ENCODE peak calls at places on chromosomes 7 and 10, in ten cellular contexts. Z, M, C, G, I, T, J, D, Q and S are unnamed samples.

GRCh38 chr10:114389429-114389828 is 14.9 kb downstream of the AFAP1L2 start:
- DNase-seq in C (peak; percentile 93), M (no peak), Z (no peak), J (peak; percentile 74), T (no peak), D (no peak), Q (no peak), G (no peak), I (peak; percentile 83), S (no peak)

GRCh38 chr10:131422731-131423130 is 111.2 kb upstream of the TCERG1L start:
- DNase-seq in T (no peak), M (no peak), D (no peak), Q (no peak), J (no peak), G (no peak), C (no peak), I (no peak), Z (no peak), S (no peak)

GRCh38 chr10:71371750-71372166 is 25.0 kb upstream of the CDH23 start:
- DNase-seq in Z (no peak), J (no peak), M (no peak), Q (no peak), G (no peak), C (no peak), T (no peak), D (no peak), I (no peak), S (no peak)

GRCh38 chr10:29007370-29007747 is 281.5 kb upstream of the LYZL1 start:
- DNase-seq in G (no peak), T (no peak), Q (no peak), J (no peak), C (no peak), I (no peak), Z (no peak), M (no peak), D (no peak), S (no peak)

GRCh38 chr7:44280636-44280992 is 44.8 kb downstream of the CAMK2B start:
- DNase-seq in M (no peak), Z (no peak), Q (no peak), T (no peak), I (no peak), J (no peak), D (no peak), C (no peak), G (no peak), S (no peak)

GRCh38 chr7:52909935-52910334 is 125.5 kb upstream of the POM121L12 start:
- DNase-seq in G (no peak), Q (no peak), D (no peak), T (no peak), C (no peak), Z (no peak), M (no peak), J (no peak), I (no peak), S (no peak)

GRCh38 chr10:13834581-13835286 is 248.0 kb downstream of the PRPF18 start:
- DNase-seq in G (no peak), Q (no peak), M (no peak), C (no peak), I (no peak), Z (no peak), T (no peak), J (no peak), D (peak; percentile 19), S (no peak)

GRCh38 chr7:55160539-55160938 is 141.7 kb downstream of the EGFR start:
- DNase-seq in Z (no peak), I (peak; percentile 82), C (no peak), M (no peak), Q (no peak), J (no peak), D (no peak), G (no peak), T (no peak), S (no peak)

GRCh38 chr7:15015545-15016314 is 113.2 kb upstream of the DGKB start:
- DNase-seq in Q (peak; percentile 17), T (no peak), Z (no peak), G (peak; percentile 46), D (peak; percentile 15), I (peak; percentile 89), J (peak; percentile 83), C (peak; percentile 91), M (peak; percentile 25), S (no peak)

GRCh38 chr10:30509508-30509907 is 75.5 kb downstream of the MAP3K8 start:
- DNase-seq in D (no peak), G (no peak), T (no peak), I (no peak), Z (no peak), C (no peak), J (no peak), M (no peak), Q (no peak), S (no peak)

GRCh38 chr7:52355059-52355458 is 680.4 kb upstream of the POM121L12 start:
- DNase-seq in G (peak; percentile 46), T (no peak), Z (no peak), J (peak; percentile 35), Q (no peak), M (peak; percentile 15), C (no peak), D (no peak), I (no peak), S (no peak)

GRCh38 chr7:130149575-130150139 is 55.5 kb downstream of the TMEM209 start:
- DNase-seq in I (no peak), G (peak; percentile 6), J (no peak), D (no peak), Q (no peak), M (no peak), Z (no peak), C (no peak), T (no peak), S (peak; percentile 85)

GRCh38 chr7:48170506-48170905 is 752 bp upstream of the ABCA13 start:
- DNase-seq in T (no peak), J (no peak), Z (no peak), I (no peak), M (no peak), Q (no peak), D (no peak), G (no peak), C (no peak), S (no peak)

GRCh38 chr10:8331896-8332729 is 277.6 kb downstream of the GATA3 start:
- DNase-seq in I (peak; percentile 30), D (peak; percentile 13), G (peak; percentile 49), M (no peak), C (peak; percentile 58), Z (peak; percentile 70), T (no peak), J (peak; percentile 27), Q (no peak), S (no peak)

GRCh38 chr7:156065400-156065799 is 253.1 kb upstream of the SHH start:
- DNase-seq in T (no peak), Z (no peak), C (no peak), M (no peak), J (no peak), I (no peak), D (no peak), Q (no peak), G (no peak), S (no peak)

GRCh38 chr7:141558544-141559183 is 7.5 kb downstream of the AGK start:
- DNase-seq in M (no peak), C (peak; percentile 35), Q (peak; percentile 25), T (no peak), D (no peak), I (peak; percentile 2), G (no peak), J (no peak), Z (no peak), S (no peak)

GRCh38 chr7:33673029-33673700 is 232.2 kb upstream of the BMPER start:
- DNase-seq in D (no peak), I (no peak), Z (no peak), T (no peak), Q (no peak), J (peak; percentile 10), M (no peak), G (no peak), C (no peak), S (no peak)

GRCh38 chr10:3398825-3399646 is 226.5 kb upstream of the PITRM1 start:
- DNase-seq in M (peak; percentile 73), T (no peak), J (no peak), Q (no peak), I (peak; percentile 62), G (no peak), D (peak; percentile 52), Z (no peak), C (no peak), S (peak; percentile 67)

GRCh38 chr10:97718659-97719142 is 5.2 kb downstream of the MARVELD1 start:
- DNase-seq in M (peak; percentile 39), T (no peak), Q (no peak), I (no peak), C (peak; percentile 45), Z (no peak), D (no peak), J (no peak), G (no peak), S (no peak)

GRCh38 chr10:110535958-110536891 is 31.3 kb upstream of the SMC3 start:
- DNase-seq in I (peak; percentile 94), D (no peak), Q (no peak), C (peak; percentile 89), Z (peak; percentile 57), M (no peak), J (peak; percentile 67), T (no peak), G (no peak), S (no peak)